ENCODE peak calls at places on chromosomes 1 and 21, in five cellular contexts. One of them, this sample, is unnamed.

GRCh38 chr1:60984066-60984799 is 98.1 kb upstream of the NFIA start:
- DNase-seq in Calu3: no peak
- DNase-seq in progenitor cell of endocrine pancreas: no peak
- DNase-seq in cardiac muscle cell: no peak
- DNase-seq in tibial nerve: peak
- DNase-seq in this sample: no peak

GRCh38 chr1:18350783-18351182 is 129.9 kb upstream of the KLHDC7A start:
- DNase-seq in Calu3: no peak
- DNase-seq in progenitor cell of endocrine pancreas: no peak
- DNase-seq in cardiac muscle cell: no peak
- DNase-seq in tibial nerve: no peak
- DNase-seq in this sample: no peak

GRCh38 chr1:41322101-41322661 is 39.1 kb upstream of the FOXO6 start:
- DNase-seq in Calu3: no peak
- DNase-seq in progenitor cell of endocrine pancreas: no peak
- DNase-seq in cardiac muscle cell: no peak
- DNase-seq in tibial nerve: no peak
- DNase-seq in this sample: no peak

GRCh38 chr1:17791055-17791390 is 35.9 kb downstream of the ACTL8 start:
- DNase-seq in Calu3: no peak
- DNase-seq in progenitor cell of endocrine pancreas: no peak
- DNase-seq in cardiac muscle cell: no peak
- DNase-seq in tibial nerve: no peak
- DNase-seq in this sample: no peak

GRCh38 chr1:103448560-103448959 is 76.9 kb upstream of the RNPC3 start:
- DNase-seq in Calu3: no peak
- DNase-seq in progenitor cell of endocrine pancreas: no peak
- DNase-seq in cardiac muscle cell: no peak
- DNase-seq in tibial nerve: no peak
- DNase-seq in this sample: no peak

GRCh38 chr1:207030522-207031009 is 2.0 kb downstream of the C1orf116 start:
- DNase-seq in Calu3: no peak
- DNase-seq in progenitor cell of endocrine pancreas: no peak
- DNase-seq in cardiac muscle cell: no peak
- DNase-seq in tibial nerve: no peak
- DNase-seq in this sample: no peak

GRCh38 chr1:20735581-20736111 is 3.1 kb upstream of the SH2D5 start:
- DNase-seq in Calu3: no peak
- DNase-seq in progenitor cell of endocrine pancreas: no peak
- DNase-seq in cardiac muscle cell: no peak
- DNase-seq in tibial nerve: no peak
- DNase-seq in this sample: no peak

GRCh38 chr1:17802945-17803344 is 47.8 kb downstream of the ACTL8 start:
- DNase-seq in Calu3: no peak
- DNase-seq in progenitor cell of endocrine pancreas: no peak
- DNase-seq in cardiac muscle cell: no peak
- DNase-seq in tibial nerve: no peak
- DNase-seq in this sample: no peak

GRCh38 chr1:94602802-94603625 is 61.5 kb upstream of the F3 start:
- DNase-seq in Calu3: no peak
- DNase-seq in progenitor cell of endocrine pancreas: no peak
- DNase-seq in cardiac muscle cell: no peak
- DNase-seq in tibial nerve: no peak
- DNase-seq in this sample: no peak

GRCh38 chr1:153357076-153357852 is 390 bp upstream of the S100A9 start:
- DNase-seq in Calu3: peak
- DNase-seq in progenitor cell of endocrine pancreas: no peak
- DNase-seq in cardiac muscle cell: no peak
- DNase-seq in tibial nerve: peak
- DNase-seq in this sample: no peak

GRCh38 chr1:212718499-212718898 is 18.9 kb upstream of the BATF3 start:
- DNase-seq in Calu3: no peak
- DNase-seq in progenitor cell of endocrine pancreas: no peak
- DNase-seq in cardiac muscle cell: no peak
- DNase-seq in tibial nerve: no peak
- DNase-seq in this sample: no peak

GRCh38 chr21:28215214-28215954 is 777.3 kb downstream of the LTN1 start:
- DNase-seq in Calu3: no peak
- DNase-seq in progenitor cell of endocrine pancreas: no peak
- DNase-seq in cardiac muscle cell: no peak
- DNase-seq in tibial nerve: no peak
- DNase-seq in this sample: no peak

GRCh38 chr1:34610063-34610462 is 144.8 kb upstream of the GJB5 start:
- DNase-seq in Calu3: no peak
- DNase-seq in progenitor cell of endocrine pancreas: no peak
- DNase-seq in cardiac muscle cell: no peak
- DNase-seq in tibial nerve: no peak
- DNase-seq in this sample: no peak

GRCh38 chr1:204451352-204452124 is 39.9 kb upstream of the PPP1R15B start:
- DNase-seq in Calu3: no peak
- DNase-seq in progenitor cell of endocrine pancreas: no peak
- DNase-seq in cardiac muscle cell: no peak
- DNase-seq in tibial nerve: no peak
- DNase-seq in this sample: no peak

GRCh38 chr1:73009311-73009710 is 727.0 kb upstream of the NEGR1 start:
- DNase-seq in Calu3: no peak
- DNase-seq in progenitor cell of endocrine pancreas: no peak
- DNase-seq in cardiac muscle cell: no peak
- DNase-seq in tibial nerve: no peak
- DNase-seq in this sample: no peak

GRCh38 chr1:172997941-172998361 is 52.8 kb downstream of the TNFSF18 start:
- DNase-seq in Calu3: no peak
- DNase-seq in progenitor cell of endocrine pancreas: no peak
- DNase-seq in cardiac muscle cell: no peak
- DNase-seq in tibial nerve: no peak
- DNase-seq in this sample: no peak

GRCh38 chr1:27332536-27333281 is 9.1 kb upstream of the SYTL1 start:
- DNase-seq in Calu3: peak
- DNase-seq in progenitor cell of endocrine pancreas: peak
- DNase-seq in cardiac muscle cell: peak
- DNase-seq in tibial nerve: no peak
- DNase-seq in this sample: peak

GRCh38 chr1:30257322-30257721 is 466.1 kb downstream of the MATN1 start:
- DNase-seq in Calu3: no peak
- DNase-seq in progenitor cell of endocrine pancreas: no peak
- DNase-seq in cardiac muscle cell: no peak
- DNase-seq in tibial nerve: no peak
- DNase-seq in this sample: no peak

GRCh38 chr1:112251766-112252506 is 144.1 kb upstream of the CTTNBP2NL start:
- DNase-seq in Calu3: peak
- DNase-seq in progenitor cell of endocrine pancreas: no peak
- DNase-seq in cardiac muscle cell: no peak
- DNase-seq in tibial nerve: no peak
- DNase-seq in this sample: no peak

GRCh38 chr1:178241057-178241456 is 147.2 kb downstream of the RASAL2 start:
- DNase-seq in Calu3: no peak
- DNase-seq in progenitor cell of endocrine pancreas: no peak
- DNase-seq in cardiac muscle cell: no peak
- DNase-seq in tibial nerve: no peak
- DNase-seq in this sample: no peak

GRCh38 chr1:9195651-9196050 is 38.9 kb upstream of the H6PD start:
- DNase-seq in Calu3: no peak
- DNase-seq in progenitor cell of endocrine pancreas: no peak
- DNase-seq in cardiac muscle cell: no peak
- DNase-seq in tibial nerve: no peak
- DNase-seq in this sample: no peak

GRCh38 chr1:94025383-94026340 is 95.3 kb downstream of the ABCA4 start:
- DNase-seq in Calu3: peak
- DNase-seq in progenitor cell of endocrine pancreas: no peak
- DNase-seq in cardiac muscle cell: peak
- DNase-seq in tibial nerve: peak
- DNase-seq in this sample: no peak

GRCh38 chr21:41813226-41813625 is 46.4 kb upstream of the RIPK4 start:
- DNase-seq in Calu3: no peak
- DNase-seq in progenitor cell of endocrine pancreas: no peak
- DNase-seq in cardiac muscle cell: no peak
- DNase-seq in tibial nerve: no peak
- DNase-seq in this sample: no peak

GRCh38 chr1:1219341-1219740 is 5.4 kb upstream of the TNFRSF4 start:
- DNase-seq in Calu3: no peak
- DNase-seq in progenitor cell of endocrine pancreas: no peak
- DNase-seq in cardiac muscle cell: no peak
- DNase-seq in tibial nerve: no peak
- DNase-seq in this sample: no peak

GRCh38 chr1:57590978-57591377 is 167.1 kb upstream of the DAB1 start:
- DNase-seq in Calu3: no peak
- DNase-seq in progenitor cell of endocrine pancreas: no peak
- DNase-seq in cardiac muscle cell: no peak
- DNase-seq in tibial nerve: no peak
- DNase-seq in this sample: no peak

GRCh38 chr1:3119061-3119460 is 50.1 kb downstream of the PRDM16 start:
- DNase-seq in Calu3: no peak
- DNase-seq in progenitor cell of endocrine pancreas: no peak
- DNase-seq in cardiac muscle cell: no peak
- DNase-seq in tibial nerve: no peak
- DNase-seq in this sample: no peak

GRCh38 chr21:38361324-38361723 is 104.5 kb downstream of the KCNJ15 start:
- DNase-seq in Calu3: no peak
- DNase-seq in progenitor cell of endocrine pancreas: no peak
- DNase-seq in cardiac muscle cell: no peak
- DNase-seq in tibial nerve: no peak
- DNase-seq in this sample: no peak

GRCh38 chr1:244246334-244246733 is 195.3 kb downstream of the ZBTB18 start:
- DNase-seq in Calu3: no peak
- DNase-seq in progenitor cell of endocrine pancreas: no peak
- DNase-seq in cardiac muscle cell: no peak
- DNase-seq in tibial nerve: no peak
- DNase-seq in this sample: no peak

GRCh38 chr1:40535732-40536131 is 4.3 kb downstream of the ZNF684 start:
- DNase-seq in Calu3: no peak
- DNase-seq in progenitor cell of endocrine pancreas: no peak
- DNase-seq in cardiac muscle cell: no peak
- DNase-seq in tibial nerve: no peak
- DNase-seq in this sample: no peak

GRCh38 chr1:174998569-174999215 is 1.1 kb upstream of the CACYBP start:
- DNase-seq in Calu3: peak
- DNase-seq in progenitor cell of endocrine pancreas: peak
- DNase-seq in cardiac muscle cell: peak
- DNase-seq in tibial nerve: peak
- DNase-seq in this sample: no peak

GRCh38 chr1:49106438-49106837 is 329.7 kb upstream of the BEND5 start:
- DNase-seq in Calu3: no peak
- DNase-seq in progenitor cell of endocrine pancreas: no peak
- DNase-seq in cardiac muscle cell: no peak
- DNase-seq in tibial nerve: no peak
- DNase-seq in this sample: no peak

GRCh38 chr1:155913969-155914757 is 3.0 kb upstream of the RIT1 start:
- DNase-seq in Calu3: no peak
- DNase-seq in progenitor cell of endocrine pancreas: no peak
- DNase-seq in cardiac muscle cell: no peak
- DNase-seq in tibial nerve: no peak
- DNase-seq in this sample: no peak
- TF ChIP-seq CTCF in Calu3: no peak
- TF ChIP-seq CTCF in progenitor cell of endocrine pancreas: no peak
- TF ChIP-seq CTCF in cardiac muscle cell: no peak
- TF ChIP-seq CTCF in tibial nerve: no peak
- TF ChIP-seq CTCF in this sample: no peak

DNA sequence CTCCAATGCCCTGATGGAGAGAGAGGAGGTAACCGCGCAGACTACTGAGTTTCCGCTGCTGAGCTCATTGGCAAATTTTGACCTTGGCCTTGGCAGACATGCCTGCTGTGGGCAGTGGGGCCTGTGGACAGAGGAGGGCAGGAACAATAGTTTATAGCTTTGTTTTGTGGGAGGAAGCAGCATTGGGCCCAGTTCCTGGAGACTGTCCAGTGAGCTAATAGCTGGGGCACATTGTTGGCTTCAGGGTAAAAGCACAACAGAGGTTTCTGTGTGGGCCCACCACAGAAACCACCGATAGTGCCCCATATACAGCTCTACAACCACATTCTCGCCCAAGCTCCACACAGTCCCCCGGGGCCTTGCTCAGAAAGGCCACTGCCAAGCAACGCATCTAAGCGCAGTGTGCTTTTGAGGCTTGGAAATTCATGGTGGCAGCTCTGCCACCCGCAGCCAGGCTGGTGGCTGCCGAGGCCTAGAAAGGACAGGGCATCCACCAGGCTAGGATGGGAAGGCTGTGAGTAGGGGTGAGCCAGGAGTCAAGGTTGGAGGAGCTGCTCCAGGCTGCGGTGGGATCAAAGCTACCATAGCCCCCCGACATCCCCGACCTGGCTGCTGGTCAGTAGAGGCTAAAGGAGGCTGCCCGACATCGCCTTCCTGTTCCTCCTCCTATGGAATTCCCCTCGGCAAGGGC is 43.2 kb downstream of the NEK2 start:
- DNase-seq in Calu3: no peak
- DNase-seq in progenitor cell of endocrine pancreas: no peak
- DNase-seq in cardiac muscle cell: no peak
- DNase-seq in tibial nerve: no peak
- DNase-seq in this sample: no peak
- TF ChIP-seq CTCF in Calu3: no peak
- TF ChIP-seq CTCF in progenitor cell of endocrine pancreas: no peak
- TF ChIP-seq CTCF in cardiac muscle cell: no peak
- TF ChIP-seq CTCF in tibial nerve: no peak
- TF ChIP-seq CTCF in this sample: no peak

DNA sequence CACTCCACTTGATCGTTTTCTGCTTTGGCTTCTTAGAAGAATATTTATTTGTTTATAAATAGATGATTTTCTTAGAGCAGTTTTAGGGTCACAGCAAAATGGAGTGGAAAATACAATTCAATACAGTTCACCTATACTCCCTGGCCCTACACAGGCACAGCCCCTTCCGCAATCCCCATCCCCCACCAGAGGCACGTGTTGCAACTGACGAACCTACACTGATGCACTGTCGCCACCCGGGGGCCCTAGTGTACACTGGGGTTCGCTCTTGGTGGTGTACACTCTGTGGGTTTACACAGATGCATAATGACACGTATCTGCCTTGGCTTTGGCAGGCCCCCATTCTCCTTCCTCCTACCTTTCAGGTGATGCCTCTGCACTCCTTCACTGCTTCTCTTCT is 8.0 kb downstream of the ECHDC2 start:
- DNase-seq in Calu3: no peak
- DNase-seq in progenitor cell of endocrine pancreas: no peak
- DNase-seq in cardiac muscle cell: peak
- DNase-seq in tibial nerve: no peak
- DNase-seq in this sample: no peak
- TF ChIP-seq CTCF in Calu3: no peak
- TF ChIP-seq CTCF in progenitor cell of endocrine pancreas: peak
- TF ChIP-seq CTCF in cardiac muscle cell: no peak
- TF ChIP-seq CTCF in tibial nerve: no peak
- TF ChIP-seq CTCF in this sample: no peak

GRCh38 chr1:246324711-246325110 is 182.4 kb downstream of the SMYD3 start:
- DNase-seq in Calu3: no peak
- DNase-seq in progenitor cell of endocrine pancreas: no peak
- DNase-seq in cardiac muscle cell: no peak
- DNase-seq in tibial nerve: no peak
- DNase-seq in this sample: no peak
- TF ChIP-seq CTCF in Calu3: no peak
- TF ChIP-seq CTCF in progenitor cell of endocrine pancreas: no peak
- TF ChIP-seq CTCF in cardiac muscle cell: no peak
- TF ChIP-seq CTCF in tibial nerve: no peak
- TF ChIP-seq CTCF in this sample: no peak